ENCODE peak calls at places on chromosomes 12 and 14, in nine cellular contexts. S, R, W, O, A, J, N, I and P are unnamed samples.

GRCh38 chr12:110165540-110166159 is 41.5 kb downstream of the IFT81 start:
- DNase-seq in N (no peak), S (no peak), I (no peak), W (no peak), O (no peak), A (no peak), J (no peak), R (peak; percentile 26), P (peak; percentile 31)

GRCh38 chr14:90663680-90664079 is 152.6 kb downstream of the TTC7B start:
- DNase-seq in O (no peak), I (no peak), R (no peak), W (no peak), N (no peak), S (no peak), A (no peak), J (no peak), P (no peak)

GRCh38 chr14:23306412-23307145 is at the start of gene BCL2L2:
- DNase-seq in N (peak; percentile 95), R (no peak), I (peak; percentile 92), S (peak; percentile 89), J (no peak), W (peak; percentile 87), A (peak; percentile 91), O (peak; percentile 83), P (no peak)

GRCh38 chr12:94641283-94641682 is 9.1 kb downstream of the TMCC3 start:
- DNase-seq in J (no peak), A (no peak), N (no peak), R (no peak), S (no peak), W (no peak), I (no peak), O (no peak), P (no peak)

GRCh38 chr12:24226745-24227350 is 277.4 kb upstream of the SOX5 start:
- DNase-seq in R (no peak), S (no peak), I (no peak), J (peak; percentile 66), W (peak; percentile 97), A (peak; percentile 91), N (peak; percentile 89), O (peak; percentile 95), P (no peak)

GRCh38 chr14:21534576-21534975 is 8.4 kb upstream of the SALL2 start:
- DNase-seq in A (no peak), R (no peak), O (no peak), W (no peak), I (no peak), S (no peak), J (no peak), N (no peak), P (no peak)

GRCh38 chr12:110940296-110940695 is 19.9 kb upstream of the MYL2 start:
- DNase-seq in W (no peak), A (no peak), R (no peak), I (no peak), S (no peak), J (no peak), O (no peak), N (no peak), P (no peak)

GRCh38 chr12:2609020-2609419 is 185.8 kb upstream of the FKBP4 start:
- DNase-seq in I (no peak), N (no peak), A (no peak), S (no peak), O (no peak), W (no peak), R (no peak), J (no peak), P (no peak)

GRCh38 chr12:48003226-48004038 is 844 bp downstream of the COL2A1 start:
- DNase-seq in R (no peak), I (no peak), N (no peak), W (no peak), S (no peak), A (no peak), O (no peak), J (no peak), P (no peak)

GRCh38 chr14:104863131-104863862 is 1.8 kb upstream of the CEP170B start:
- DNase-seq in I (no peak), W (no peak), R (no peak), J (no peak), S (no peak), A (no peak), O (no peak), N (no peak), P (no peak)
- H3K4me3 ChIP-seq in I (peak overlapping the region; percentile 79), W (no peak overlapping the region), R (no peak overlapping the region), J (peak overlapping the region; percentile 84), S (peak overlapping the region; percentile 44), A (no peak overlapping the region), O (no peak overlapping the region), N (no peak overlapping the region), P (no peak overlapping the region)

DNA sequence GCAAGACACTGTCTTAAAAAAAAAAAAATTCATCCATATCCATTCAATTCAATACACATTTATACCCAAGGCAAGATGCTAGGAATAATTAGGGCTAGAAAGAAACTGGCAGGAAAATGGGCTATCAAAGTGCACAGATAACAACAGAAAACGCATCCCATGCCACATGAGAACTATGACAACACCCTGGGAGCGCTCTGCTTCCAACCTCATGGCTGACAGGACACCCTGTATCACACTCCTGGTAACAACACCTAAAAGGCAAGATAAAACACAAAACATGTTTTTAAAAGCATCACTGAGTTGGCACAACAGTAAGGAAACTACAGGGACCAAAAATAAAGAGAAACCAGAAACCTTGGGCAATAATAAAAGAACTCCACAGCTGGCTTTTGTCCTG is 54.9 kb downstream of the ZFYVE21 start:
- DNase-seq in J (no peak), I (no peak), W (no peak), S (no peak), A (no peak), R (no peak), O (no peak), N (no peak), P (no peak)
- TF ChIP-seq CTCF in J (no peak), I (no peak), W (no peak), S (no peak), A (no peak), R (no peak), O (no peak), N (no peak), P (no peak)

DNA sequence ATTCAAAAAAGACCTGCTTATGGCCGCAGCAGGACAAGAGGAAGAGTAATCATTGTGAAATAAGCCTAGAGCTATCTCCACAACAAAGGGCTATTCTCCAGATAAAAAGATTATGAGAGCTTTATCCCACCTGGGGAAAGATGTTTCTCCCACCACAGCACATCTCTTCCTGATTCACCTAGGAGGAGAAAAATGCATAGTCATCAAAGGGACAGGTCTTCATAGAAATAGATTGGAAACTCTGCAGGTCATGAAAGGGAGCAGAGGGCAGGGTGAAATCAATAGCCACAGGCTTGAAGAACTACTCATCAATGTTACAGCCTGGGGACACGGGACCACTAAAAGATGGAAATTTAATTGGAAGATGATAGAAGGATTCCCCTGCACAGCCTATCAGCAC is 453.8 kb upstream of the TMEM132C start:
- DNase-seq in W (no peak), A (no peak), J (no peak), O (no peak), S (no peak), R (no peak), N (no peak), I (no peak), P (no peak)
- H3K4me3 ChIP-seq in W (no peak overlapping the region), A (no peak overlapping the region), J (no peak overlapping the region), O (no peak overlapping the region), S (no peak overlapping the region), R (no peak overlapping the region), N (no peak overlapping the region), I (no peak overlapping the region), P (no peak overlapping the region)

GRCh38 chr14:105414456-105415371 is 4.9 kb upstream of the MTA1 start:
- DNase-seq in J (no peak), O (peak; percentile 61), W (peak; percentile 56), R (no peak), S (peak; percentile 60), A (peak; percentile 66), I (peak; percentile 69), N (peak; percentile 76), P (no peak)
- TF ChIP-seq CTCF in J (peak; percentile 58), O (no peak), W (peak; percentile 46), R (peak; percentile 66), S (peak; percentile 74), A (peak; percentile 18), I (no peak), N (peak; percentile 26), P (peak; percentile 65)

GRCh38 chr14:89012272-89013097 is 188.0 kb downstream of the TTC8 start:
- DNase-seq in J (no peak), I (no peak), A (no peak), S (no peak), O (no peak), N (no peak), W (no peak), R (no peak), P (no peak)
- H3K4me3 ChIP-seq in J (no peak overlapping the region), I (peak overlapping the region; percentile 27), A (no peak overlapping the region), S (no peak overlapping the region), O (no peak overlapping the region), N (no peak overlapping the region), W (no peak overlapping the region), R (no peak overlapping the region), P (no peak overlapping the region)

DNA sequence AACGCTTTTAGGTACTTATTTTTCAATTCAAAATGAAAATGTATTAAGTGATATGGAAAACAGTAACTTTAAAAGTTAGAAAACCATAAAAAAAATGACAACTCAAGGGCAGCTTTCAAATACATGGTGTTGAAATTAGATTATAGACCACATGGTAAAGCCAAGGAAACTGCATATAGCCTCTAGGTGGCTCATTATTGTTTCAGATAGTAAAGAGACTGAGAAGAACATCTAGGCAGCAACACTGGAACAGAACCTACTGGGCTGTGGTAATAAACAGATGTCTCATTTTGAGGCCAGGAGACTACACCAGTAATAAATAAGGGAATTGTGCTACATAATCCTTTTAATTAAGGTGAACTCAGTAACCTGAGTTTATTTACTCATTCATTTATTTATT is 13.0 kb downstream of the FBXO33 start:
- DNase-seq in J (no peak), O (peak; percentile 49), S (no peak), W (no peak), A (no peak), R (no peak), I (no peak), N (no peak), P (no peak)
- TF ChIP-seq CTCF in J (no peak), O (peak; percentile 24), S (no peak), W (no peak), A (no peak), R (no peak), I (no peak), N (no peak), P (no peak)

GRCh38 chr12:53754196-53754595 is 2.4 kb upstream of the CISTR start:
- DNase-seq in R (no peak), A (no peak), S (no peak), I (no peak), W (no peak), O (no peak), J (no peak), N (no peak), P (no peak)
- H3K4me3 ChIP-seq in R (peak overlapping the region; percentile 33), A (no peak overlapping the region), S (no peak overlapping the region), I (no peak overlapping the region), W (no peak overlapping the region), O (no peak overlapping the region), J (no peak overlapping the region), N (no peak overlapping the region), P (no peak overlapping the region)

GRCh38 chr12:12081836-12082497 is 11.2 kb downstream of the BCL2L14 start:
- DNase-seq in R (peak; percentile 39), I (no peak), J (no peak), A (peak; percentile 71), S (no peak), N (peak; percentile 68), W (peak; percentile 33), O (peak; percentile 66), P (no peak)
- TF ChIP-seq CTCF in R (peak; percentile 34), I (no peak), J (no peak), A (peak; percentile 37), S (no peak), N (no peak), W (peak; percentile 43), O (peak; percentile 29), P (peak; percentile 29)